ENCODE peak calls at places on chromosome X, in nine cellular contexts. H is foreskin fibroblast; L is stomach; I is hypothalamus; T is CD8-positive, alpha-beta memory T cell; E is aorta; A is GDM1; P is iPS-NIHi11; Z is GM12865. Y is an unnamed sample.

GRCh38 chrX:100994352-100995281 is 25.1 kb downstream of the ARL13A start:
- DNase-seq in H (peak; percentile 64), L (no peak), I (no peak), T (no peak), E (no peak), A (no peak), P (no peak), Z (peak; percentile 54), Y (no peak)

GRCh38 chrX:125782184-125782583 is 383.9 kb downstream of the DCAF12L2 start:
- DNase-seq in H (no peak), L (no peak), I (no peak), T (no peak), E (no peak), A (no peak), P (peak; percentile 3), Z (no peak), Y (no peak)

GRCh38 chrX:115616943-115617563 is 56.1 kb downstream of the PLS3 start:
- DNase-seq in H (peak; percentile 64), L (no peak), I (no peak), T (no peak), E (no peak), A (no peak), P (peak; percentile 5), Z (peak; percentile 87), Y (no peak)

GRCh38 chrX:45017946-45018345 is 145.0 kb downstream of the KDM6A start:
- DNase-seq in H (no peak), L (no peak), I (no peak), T (no peak), E (no peak), A (no peak), P (no peak), Z (no peak), Y (no peak)

GRCh38 chrX:116961872-116962582 is 499.3 kb upstream of the CT83 start:
- DNase-seq in H (peak; percentile 3), L (no peak), I (no peak), T (no peak), E (no peak), A (no peak), P (no peak), Z (no peak), Y (no peak)

GRCh38 chrX:18390941-18391538 is 34.4 kb upstream of the CDKL5 start:
- DNase-seq in H (peak; percentile 65), L (peak; percentile 83), I (peak; percentile 0), T (peak; percentile 53), E (peak; percentile 69), A (no peak), P (peak; percentile 24), Z (peak; percentile 76), Y (peak; percentile 42)

GRCh38 chrX:149539283-149540132 is 1.3 kb upstream of the EOLA1 start:
- DNase-seq in H (peak; percentile 95), L (peak; percentile 84), I (peak; percentile 3), T (peak; percentile 91), E (peak; percentile 94), A (peak; percentile 88), P (peak; percentile 63), Z (peak; percentile 94), Y (peak; percentile 88)

GRCh38 chrX:129777218-129777768 is 2.5 kb upstream of the SASH3 start:
- DNase-seq in H (no peak), L (peak; percentile 71), I (no peak), T (peak; percentile 81), E (peak; percentile 79), A (peak; percentile 91), P (no peak), Z (peak; percentile 88), Y (no peak)

GRCh38 chrX:150663061-150663460 is 30.1 kb upstream of the MTMR1 start:
- DNase-seq in H (no peak), L (no peak), I (no peak), T (no peak), E (no peak), A (no peak), P (no peak), Z (no peak), Y (peak; percentile 55)

GRCh38 chrX:49308604-49309269 is 5.3 kb downstream of the GAGE10 start:
- DNase-seq in H (peak; percentile 36), L (no peak), I (no peak), T (peak; percentile 26), E (no peak), A (no peak), P (no peak), Z (no peak), Y (no peak)

GRCh38 chrX:22686138-22686541 is 313.6 kb upstream of the DDX53 start:
- DNase-seq in H (peak; percentile 81), L (no peak), I (no peak), T (no peak), E (no peak), A (no peak), P (no peak), Z (no peak), Y (peak; percentile 48)

GRCh38 chrX:85836868-85837267 is 210.5 kb downstream of the CHM start:
- DNase-seq in H (peak; percentile 17), L (no peak), I (no peak), T (no peak), E (no peak), A (no peak), P (peak; percentile 1), Z (no peak), Y (no peak)

GRCh38 chrX:44871114-44871645 is 1.8 kb upstream of the KDM6A start:
- DNase-seq in H (peak; percentile 24), L (peak; percentile 45), I (no peak), T (no peak), E (no peak), A (no peak), P (no peak), Z (no peak), Y (no peak)

GRCh38 chrX:102746134-102746584 is 25.6 kb downstream of the GPRASP3 start:
- DNase-seq in H (peak; percentile 61), L (peak; percentile 34), I (no peak), T (no peak), E (peak; percentile 59), A (no peak), P (peak; percentile 14), Z (no peak), Y (no peak)

GRCh38 chrX:47581731-47582647 is at the start of gene TIMP1:
- DNase-seq in H (peak; percentile 96), L (peak; percentile 71), I (no peak), T (peak; percentile 61), E (peak; percentile 95), A (peak; percentile 93), P (peak; percentile 81), Z (peak; percentile 86), Y (no peak)

GRCh38 chrX:114152130-114152529 is 431.8 kb upstream of the HTR2C start:
- DNase-seq in H (peak; percentile 0), L (no peak), I (no peak), T (no peak), E (no peak), A (no peak), P (no peak), Z (no peak), Y (no peak)

GRCh38 chrX:148070504-148070877 is 89.4 kb downstream of the FMR1NB start:
- DNase-seq in H (no peak), L (no peak), I (no peak), T (no peak), E (no peak), A (no peak), P (no peak), Z (no peak), Y (no peak)

GRCh38 chrX:133550665-133551064 is 135.4 kb upstream of the GPC4 start:
- DNase-seq in H (peak; percentile 5), L (no peak), I (no peak), T (no peak), E (no peak), A (no peak), P (no peak), Z (no peak), Y (no peak)

GRCh38 chrX:54447461-54447860 is 7.3 kb downstream of the TSR2 start:
- DNase-seq in H (peak; percentile 21), L (no peak), I (no peak), T (no peak), E (no peak), A (no peak), P (peak; percentile 26), Z (no peak), Y (no peak)

GRCh38 chrX:136781180-136781797 is 557 bp upstream of the ARHGEF6 start:
- DNase-seq in H (peak; percentile 56), L (no peak), I (no peak), T (no peak), E (no peak), A (peak; percentile 44), P (no peak), Z (no peak), Y (no peak)

GRCh38 chrX:87409113-87409841 is 108.3 kb upstream of the KLHL4 start:
- DNase-seq in H (no peak), L (no peak), I (no peak), T (no peak), E (peak; percentile 83), A (no peak), P (peak; percentile 7), Z (no peak), Y (no peak)

GRCh38 chrX:82163701-82164100 is 961.8 kb downstream of the SH3BGRL start:
- DNase-seq in H (no peak), L (no peak), I (no peak), T (no peak), E (no peak), A (no peak), P (no peak), Z (no peak), Y (no peak)

GRCh38 chrX:149950681-149951080 is 12.4 kb upstream of the EOLA2 start:
- DNase-seq in H (peak; percentile 79), L (no peak), I (no peak), T (no peak), E (no peak), A (no peak), P (peak; percentile 25), Z (peak; percentile 21), Y (no peak)

GRCh38 chrX:148700021-148700420 is 199.6 kb downstream of the AFF2 start:
- DNase-seq in H (no peak), L (no peak), I (no peak), T (no peak), E (no peak), A (no peak), P (no peak), Z (no peak), Y (no peak)

GRCh38 chrX:69493193-69493592 is 10.9 kb upstream of the NALF2 start:
- DNase-seq in H (peak; percentile 3), L (peak; percentile 43), I (no peak), T (no peak), E (no peak), A (no peak), P (peak; percentile 49), Z (peak; percentile 18), Y (no peak)

GRCh38 chrX:154600962-154601374 is 16.0 kb downstream of the CTAG1A start:
- DNase-seq in H (no peak), L (no peak), I (no peak), T (no peak), E (no peak), A (no peak), P (no peak), Z (no peak), Y (no peak)

GRCh38 chrX:44224760-44225159 is 118.7 kb downstream of the EFHC2 start:
- DNase-seq in H (no peak), L (no peak), I (no peak), T (no peak), E (no peak), A (no peak), P (no peak), Z (no peak), Y (no peak)

GRCh38 chrX:88378406-88378805 is 368.6 kb upstream of the CPXCR1 start:
- DNase-seq in H (no peak), L (no peak), I (no peak), T (no peak), E (no peak), A (no peak), P (no peak), Z (no peak), Y (no peak)

GRCh38 chrX:7202206-7202605 is 54.3 kb upstream of the PUDP start:
- DNase-seq in H (no peak), L (no peak), I (no peak), T (no peak), E (no peak), A (no peak), P (no peak), Z (no peak), Y (no peak)

Y was measured in NCI-H748 treated with DMSO at 0.1 percent for 48 hours.